ENCODE peak calls at places on chromosomes 3 and 15, in six cellular contexts. O is CD8-positive, alpha-beta T cell; Q is left ventricle myocardium inferior; E is heart left ventricle; B is transverse colon; M is stomach. T is an unnamed sample.

GRCh38 chr15:99450896-99451358 is 114.9 kb upstream of the MEF2A start:
- DNase-seq in O (peak; percentile 75), Q (peak; percentile 85), E (peak; percentile 90), B (peak; percentile 79), M (peak; percentile 46), T (peak; percentile 90)

GRCh38 chr15:60572462-60573214 is 93.7 kb upstream of the ICE2 start:
- DNase-seq in O (no peak), Q (no peak), E (no peak), B (no peak), M (no peak), T (no peak)

GRCh38 chr3:79724206-79724605 is 43.6 kb downstream of the ROBO1 start:
- DNase-seq in O (no peak), Q (no peak), E (no peak), B (no peak), M (no peak), T (no peak)

GRCh38 chr15:60326824-60327654 is 70.7 kb downstream of the ANXA2 start:
- DNase-seq in O (no peak), Q (no peak), E (no peak), B (no peak), M (no peak), T (peak; percentile 63)

GRCh38 chr3:144270100-144270499 is 298.5 kb downstream of the DIPK2A start:
- DNase-seq in O (no peak), Q (no peak), E (peak; percentile 10), B (peak; percentile 8), M (no peak), T (no peak)

GRCh38 chr3:186097663-186098451 is 11.0 kb downstream of the ETV5 start:
- DNase-seq in O (no peak), Q (peak; percentile 54), E (peak; percentile 72), B (peak; percentile 67), M (peak; percentile 77), T (peak; percentile 84)

GRCh38 chr3:26647078-26647477 is 24.5 kb downstream of the LRRC3B start:
- DNase-seq in O (no peak), Q (no peak), E (no peak), B (no peak), M (no peak), T (no peak)

GRCh38 chr3:42024578-42025387 is 62.9 kb upstream of the ULK4 start:
- DNase-seq in O (no peak), Q (no peak), E (peak; percentile 35), B (no peak), M (no peak), T (no peak)

GRCh38 chr15:57283774-57284508 is 92.4 kb upstream of the CGNL1 start:
- DNase-seq in O (no peak), Q (no peak), E (no peak), B (no peak), M (no peak), T (no peak)

GRCh38 chr15:73950479-73951043 is 24.3 kb downstream of the LOXL1 start:
- DNase-seq in O (no peak), Q (no peak), E (no peak), B (no peak), M (no peak), T (no peak)

GRCh38 chr15:62625421-62626033 is 417.0 kb upstream of the TPM1 start:
- DNase-seq in O (no peak), Q (no peak), E (peak; percentile 15), B (no peak), M (no peak), T (no peak)

GRCh38 chr3:28151207-28151550 is 90.2 kb upstream of the CMC1 start:
- DNase-seq in O (no peak), Q (no peak), E (no peak), B (no peak), M (no peak), T (no peak)

GRCh38 chr3:144187531-144188230 is 216.1 kb downstream of the DIPK2A start:
- DNase-seq in O (no peak), Q (no peak), E (no peak), B (no peak), M (no peak), T (no peak)

GRCh38 chr3:72594615-72595215 is 253.5 kb downstream of the SHQ1 start:
- DNase-seq in O (no peak), Q (no peak), E (no peak), B (no peak), M (no peak), T (no peak)

GRCh38 chr3:172020763-172021162 is 18.6 kb upstream of the FNDC3B start:
- DNase-seq in O (no peak), Q (no peak), E (no peak), B (no peak), M (no peak), T (no peak)

GRCh38 chr3:101466465-101467309 is 46.3 kb downstream of the SENP7 start:
- DNase-seq in O (no peak), Q (no peak), E (no peak), B (peak; percentile 24), M (peak; percentile 45), T (no peak)

GRCh38 chr3:170418422-170419300 is at the start of gene CLDN11:
- DNase-seq in O (no peak), Q (peak; percentile 40), E (peak; percentile 33), B (no peak), M (no peak), T (peak; percentile 18)

GRCh38 chr3:128074851-128075515 is 22.7 kb downstream of the SEC61A1 start:
- DNase-seq in O (no peak), Q (no peak), E (no peak), B (no peak), M (no peak), T (peak; percentile 48)

GRCh38 chr15:32861741-32862140 is 143.9 kb downstream of the GREM1 start:
- DNase-seq in O (no peak), Q (no peak), E (peak; percentile 8), B (peak; percentile 22), M (no peak), T (no peak)
- TF ChIP-seq CTCF in O (no peak), Q (no peak), E (no peak), B (no peak), M (no peak), T (no peak)

DNA sequence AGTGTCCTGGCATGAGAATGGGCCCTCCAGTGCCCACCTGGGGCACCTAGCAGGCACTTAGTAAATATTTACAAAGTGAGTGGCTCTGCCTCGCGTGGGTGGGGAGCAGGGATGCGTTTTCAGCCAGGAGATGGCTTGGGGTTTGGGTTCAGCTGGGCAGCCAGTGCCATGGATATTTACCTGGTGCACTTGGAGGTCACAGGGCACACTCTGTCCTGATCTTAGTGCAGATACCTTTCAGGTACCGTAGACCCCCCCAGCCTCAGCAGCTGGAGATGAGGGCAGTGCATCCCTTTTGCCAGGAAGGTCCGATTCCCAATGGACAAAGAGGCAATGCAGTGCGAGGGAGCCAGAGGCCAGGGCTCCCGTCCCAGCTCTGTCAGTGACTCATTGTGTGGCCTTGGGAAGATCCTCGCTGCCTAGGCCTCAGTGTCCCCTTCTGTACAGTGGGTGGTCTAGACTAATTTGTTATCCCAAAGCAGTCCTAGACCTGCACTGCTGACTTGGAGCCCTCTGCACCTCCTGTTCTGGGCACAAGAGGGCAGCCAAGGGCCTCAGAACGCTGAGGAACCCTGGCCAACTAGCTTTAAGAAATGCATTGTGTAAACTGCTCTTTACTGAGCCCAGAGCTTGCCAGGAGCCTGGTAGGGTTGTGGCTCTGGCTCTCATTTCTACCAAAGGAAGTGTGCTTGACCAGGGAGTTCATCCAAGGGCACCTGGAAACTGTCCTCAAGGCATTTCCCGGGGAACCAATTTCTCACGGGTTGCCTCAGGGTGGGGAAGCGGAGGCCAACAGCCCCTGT is 16.0 kb downstream of the HDAC11 start:
- DNase-seq in O (peak; percentile 57), Q (peak; percentile 76), E (peak; percentile 76), B (peak; percentile 69), M (peak; percentile 86), T (peak; percentile 80)
- H3K4me3 ChIP-seq in O (no peak overlapping the region), Q (no peak overlapping the region), E (no peak overlapping the region), B (no peak overlapping the region), M (no peak overlapping the region), T (no peak overlapping the region)

GRCh38 chr3:58299839-58300516 is 6.1 kb upstream of the RPP14 start:
- DNase-seq in O (no peak), Q (no peak), E (no peak), B (no peak), M (no peak), T (peak; percentile 58)
- TF ChIP-seq CTCF in O (peak; percentile 13), Q (peak; percentile 72), E (peak; percentile 74), B (peak; percentile 48), M (peak; percentile 64), T (peak; percentile 60)

DNA sequence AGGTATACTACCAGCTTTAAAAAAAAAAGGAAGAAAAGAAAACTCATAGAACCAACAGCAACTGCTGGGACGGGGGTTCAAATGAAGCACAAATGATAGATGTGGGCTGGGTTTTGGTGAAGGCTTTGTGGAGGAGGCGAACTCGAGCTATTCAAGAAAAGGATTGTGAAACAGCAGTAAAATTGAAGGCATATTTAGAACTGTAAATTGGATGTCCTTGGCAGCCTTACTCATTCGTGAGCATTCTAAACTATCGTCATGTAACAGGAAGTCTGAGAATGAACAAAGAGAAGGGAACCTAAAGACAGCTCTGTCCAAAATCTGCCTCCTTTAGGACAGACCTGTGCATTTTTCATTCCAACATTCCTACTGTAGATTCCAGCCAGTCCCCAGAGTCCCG is 97.8 kb downstream of the LARS2 start:
- DNase-seq in O (no peak), Q (no peak), E (no peak), B (no peak), M (no peak), T (peak; percentile 29)
- H3K4me3 ChIP-seq in O (no peak overlapping the region), Q (no peak overlapping the region), E (no peak overlapping the region), B (no peak overlapping the region), M (no peak overlapping the region), T (no peak overlapping the region)